ENCODE peak calls at places on chromosomes 4 and X, in nine cellular contexts. U, Y, Z, J, P, T, M, C and W are unnamed samples.

GRCh38 chr4:152937535-152938236 is 1.6 kb downstream of the FHDC1 start:
- DNase-seq in T (peak; percentile 58), M (peak; percentile 67), Y (peak; percentile 37), C (peak; percentile 34), U (no peak), P (no peak), J (no peak), Z (peak; percentile 79), W (no peak)

GRCh38 chrX:123990602-123991001 is 29.1 kb downstream of the STAG2 start:
- DNase-seq in U (no peak), Z (no peak), J (no peak), M (no peak), C (no peak), T (peak; percentile 31), P (no peak), Y (no peak), W (no peak)

GRCh38 chr4:168585168-168586091 is 88.6 kb downstream of the PALLD start:
- DNase-seq in M (peak; percentile 88), J (peak; percentile 47), T (peak; percentile 83), Z (no peak), U (peak; percentile 80), Y (peak; percentile 78), P (peak; percentile 62), C (peak; percentile 64), W (peak; percentile 89)

GRCh38 chr4:156941940-156942548 is 29.6 kb downstream of the PDGFC start:
- DNase-seq in C (peak; percentile 95), Z (no peak), U (peak; percentile 65), P (peak; percentile 96), J (peak; percentile 42), M (peak; percentile 61), T (peak; percentile 80), Y (no peak), W (peak; percentile 83)

GRCh38 chr4:173852775-173853174 is 322.7 kb upstream of the HAND2 start:
- DNase-seq in Y (no peak), P (no peak), Z (no peak), J (no peak), M (no peak), U (no peak), C (no peak), T (no peak), W (no peak)

GRCh38 chrX:20980426-20980825 is 393.8 kb upstream of the CNKSR2 start:
- DNase-seq in Z (no peak), M (no peak), U (no peak), Y (no peak), T (no peak), J (no peak), P (no peak), C (no peak), W (no peak)

GRCh38 chr4:84503495-84504437 is 4.7 kb upstream of the NKX6-1 start:
- DNase-seq in T (peak; percentile 52), P (peak; percentile 28), M (peak; percentile 83), Y (no peak), C (peak; percentile 34), Z (no peak), J (peak; percentile 27), U (no peak), W (peak; percentile 65)

GRCh38 chrX:13396887-13397286 is 77.0 kb upstream of the ATXN3L start:
- DNase-seq in T (peak; percentile 29), C (peak; percentile 68), M (no peak), P (no peak), J (no peak), U (no peak), Z (no peak), Y (no peak), W (no peak)

GRCh38 chr4:38102942-38103604 is 142.9 kb downstream of the PTTG2 start:
- DNase-seq in Y (no peak), C (no peak), P (no peak), U (no peak), T (no peak), Z (no peak), M (no peak), J (no peak), W (no peak)

GRCh38 chr4:100162027-100162685 is 28.1 kb downstream of the DDIT4L start:
- DNase-seq in Z (no peak), P (no peak), U (no peak), Y (no peak), M (no peak), C (no peak), J (no peak), T (no peak), W (no peak)

GRCh38 chr4:149555146-149555545 is 260.5 kb downstream of the IQCM start:
- DNase-seq in T (peak; percentile 12), Z (no peak), P (no peak), U (no peak), M (no peak), C (peak; percentile 67), J (no peak), Y (no peak), W (no peak)

GRCh38 chrX:125198546-125198945 is 121.1 kb upstream of the TEX13C start:
- DNase-seq in Z (no peak), C (no peak), U (no peak), Y (no peak), T (no peak), J (no peak), P (no peak), M (no peak), W (no peak)

GRCh38 chr4:147096667-147097604 is 151.3 kb upstream of the TTC29 start:
- DNase-seq in C (no peak), M (peak; percentile 80), P (peak; percentile 54), Z (no peak), U (no peak), Y (no peak), T (peak; percentile 31), J (peak; percentile 51), W (peak; percentile 28)

GRCh38 chr4:66266035-66266434 is 595.7 kb upstream of the EPHA5 start:
- DNase-seq in P (no peak), Z (peak; percentile 34), C (no peak), U (no peak), M (no peak), J (no peak), Y (no peak), T (no peak), W (no peak)

GRCh38 chr4:566508-567295 is 9.4 kb downstream of the TMEM271 start:
- DNase-seq in M (no peak), C (no peak), Z (no peak), P (no peak), U (no peak), Y (no peak), J (no peak), T (no peak), W (no peak)

GRCh38 chrX:37405954-37406353 is 56.8 kb downstream of the PRRG1 start:
- DNase-seq in M (no peak), T (peak; percentile 47), U (no peak), Y (no peak), P (peak; percentile 54), C (peak; percentile 90), Z (no peak), J (no peak), W (no peak)

GRCh38 chrX:6384391-6384790 is 150.5 kb downstream of the VCX3A start:
- DNase-seq in J (no peak), T (no peak), P (no peak), U (no peak), Y (no peak), M (peak; percentile 14), Z (no peak), C (no peak), W (no peak)

GRCh38 chrX:104195489-104196084 is 29.3 kb downstream of the FAM199X start:
- DNase-seq in P (no peak), T (peak; percentile 22), Z (no peak), U (no peak), Y (no peak), J (peak; percentile 0), M (peak; percentile 71), C (no peak), W (peak; percentile 27)

GRCh38 chr4:140497428-140497775 is 691 bp downstream of the MGAT4D start:
- DNase-seq in Y (no peak), P (no peak), M (no peak), T (no peak), J (no peak), U (no peak), Z (no peak), C (no peak), W (no peak)
- H3K4me3 ChIP-seq in Y (peak overlapping the region; percentile 59), P (peak overlapping the region; percentile 5), M (no peak overlapping the region), T (no peak overlapping the region), J (no peak overlapping the region), U (no peak overlapping the region), Z (no peak overlapping the region), C (peak overlapping the region; percentile 34), W (no peak overlapping the region)

GRCh38 chr4:139267301-139267700 is 12.7 kb downstream of the MGARP start:
- DNase-seq in J (no peak), C (peak; percentile 6), Y (no peak), U (no peak), M (peak; percentile 46), T (no peak), P (no peak), Z (no peak), W (no peak)

GRCh38 chr4:139266208-139266582 is 13.8 kb downstream of the MGARP start:
- DNase-seq in P (no peak), T (no peak), U (no peak), C (no peak), Z (no peak), M (no peak), Y (no peak), J (no peak), W (no peak)

GRCh38 chr4:139265654-139266053 is 14.4 kb downstream of the MGARP start:
- DNase-seq in T (no peak), C (no peak), M (no peak), J (no peak), Y (no peak), U (no peak), Z (no peak), P (no peak), W (no peak)

DNA sequence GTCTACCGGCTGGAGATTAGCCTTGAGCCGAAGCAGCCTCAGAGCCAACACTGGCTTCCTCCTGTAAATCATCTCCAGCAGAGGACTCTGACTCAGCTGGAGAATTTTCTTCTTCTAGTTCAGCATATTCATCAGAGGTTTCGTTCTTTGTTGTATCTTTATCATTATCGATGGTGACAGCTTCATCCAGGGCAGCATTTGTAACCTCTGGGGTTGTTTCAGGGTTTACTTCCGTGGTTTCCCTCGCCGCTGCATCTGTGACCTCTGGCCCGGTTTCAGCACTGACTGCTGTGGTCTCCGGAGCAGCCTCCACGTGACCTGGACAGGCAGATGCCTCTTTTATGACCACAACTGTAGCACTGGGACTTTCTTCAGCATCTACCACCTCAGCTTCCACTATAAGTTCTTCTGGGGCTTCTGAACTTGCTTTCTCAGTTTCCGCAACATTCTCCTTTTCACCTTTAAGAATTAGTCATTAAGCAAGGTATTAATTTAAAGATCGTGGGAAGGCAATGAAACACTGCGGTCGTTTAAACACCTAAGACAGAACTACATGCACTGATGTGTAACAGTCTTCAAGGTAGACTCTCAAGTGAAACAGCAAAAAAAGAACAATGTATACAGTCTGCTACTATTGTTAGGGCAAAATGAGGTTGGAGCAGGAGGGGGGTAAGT is 13.3 kb downstream of the MGARP start:
- DNase-seq in T (no peak), U (peak; percentile 55), J (peak; percentile 40), M (peak; percentile 76), C (peak; percentile 66), Z (peak; percentile 91), Y (peak; percentile 76), P (peak; percentile 43), W (peak; percentile 74)
- H3K4me3 ChIP-seq in T (peak overlapping the region; percentile 17), U (no peak overlapping the region), J (peak overlapping the region; percentile 18), M (no peak overlapping the region), C (peak overlapping the region; percentile 54), Z (peak overlapping the region; percentile 33), Y (peak overlapping the region; percentile 61), P (peak overlapping the region; percentile 31), W (no peak overlapping the region)

GRCh38 chr4:145698507-145698906 is 18.6 kb downstream of the C4orf51 start:
- DNase-seq in U (no peak), P (no peak), T (no peak), M (no peak), Z (no peak), Y (no peak), J (no peak), C (no peak), W (no peak)
- H3K4me3 ChIP-seq in U (no peak overlapping the region), P (no peak overlapping the region), T (no peak overlapping the region), M (no peak overlapping the region), Z (no peak overlapping the region), Y (no peak overlapping the region), J (no peak overlapping the region), C (no peak overlapping the region), W (no peak overlapping the region)

GRCh38 chrX:69603566-69604194 is 12.2 kb upstream of the EDA start:
- DNase-seq in U (no peak), T (no peak), J (no peak), C (no peak), M (peak; percentile 74), Y (no peak), Z (no peak), P (no peak), W (no peak)
- H3K4me3 ChIP-seq in U (no peak overlapping the region), T (no peak overlapping the region), J (no peak overlapping the region), C (no peak overlapping the region), M (no peak overlapping the region), Y (no peak overlapping the region), Z (no peak overlapping the region), P (no peak overlapping the region), W (no peak overlapping the region)